ENCODE peak calls at places on chromosomes 11 and 22, in five cellular contexts. W, M, Q, H and L are unnamed samples.

GRCh38 chr11:95444309-95445202 is 213.6 kb upstream of the SESN3 start:
- DNase-seq in W (no peak), M (no peak), Q (no peak), H (peak; percentile 25), L (no peak)

GRCh38 chr11:131924446-131925240 is 554.2 kb downstream of the NTM start:
- DNase-seq in W (no peak), M (no peak), Q (no peak), H (no peak), L (no peak)

GRCh38 chr11:75344761-75345454 is 6.6 kb downstream of the ARRB1 start:
- DNase-seq in W (no peak), M (no peak), Q (no peak), H (no peak), L (no peak)

GRCh38 chr11:59053387-59053786 is 32.7 kb upstream of the GLYATL1B start:
- DNase-seq in W (no peak), M (no peak), Q (peak; percentile 70), H (no peak), L (peak; percentile 19)

GRCh38 chr11:58006940-58007339 is 16.7 kb upstream of the OR9Q1 start:
- DNase-seq in W (no peak), M (peak; percentile 21), Q (no peak), H (no peak), L (no peak)

GRCh38 chr22:49536571-49537131 is 291.0 kb downstream of the BRD1 start:
- DNase-seq in W (peak; percentile 44), M (no peak), Q (peak; percentile 17), H (no peak), L (no peak)

GRCh38 chr22:40107756-40108437 is 69.8 kb upstream of the TNRC6B start:
- DNase-seq in W (no peak), M (peak; percentile 40), Q (no peak), H (no peak), L (peak; percentile 16)

GRCh38 chr11:1458340-1459218 is 28.0 kb downstream of the MOB2 start:
- DNase-seq in W (no peak), M (no peak), Q (peak; percentile 45), H (no peak), L (no peak)

GRCh38 chr11:2933376-2934056 is 4.3 kb upstream of the PHLDA2 start:
- DNase-seq in W (peak; percentile 92), M (no peak), Q (no peak), H (no peak), L (peak; percentile 72)

GRCh38 chr11:122248130-122248529 is 132.1 kb upstream of the BLID start:
- DNase-seq in W (no peak), M (no peak), Q (no peak), H (no peak), L (no peak)

GRCh38 chr11:119206512-119207299 is 567 bp downstream of the CBL start:
- DNase-seq in W (peak; percentile 91), M (no peak), Q (peak; percentile 60), H (no peak), L (no peak)

GRCh38 chr11:19756675-19757475 is 44.2 kb downstream of the NAV2 start:
- DNase-seq in W (no peak), M (peak; percentile 37), Q (no peak), H (no peak), L (no peak)

GRCh38 chr22:43262990-43263644 is 76.2 kb upstream of the TTLL12 start:
- DNase-seq in W (no peak), M (no peak), Q (peak; percentile 22), H (no peak), L (no peak)

GRCh38 chr22:37050913-37051628 is 471 bp upstream of the KCTD17 start:
- DNase-seq in W (no peak), M (no peak), Q (no peak), H (no peak), L (no peak)

GRCh38 chr11:109789911-109790310 is 303.3 kb upstream of the ZC3H12C start:
- DNase-seq in W (no peak), M (peak; percentile 76), Q (no peak), H (no peak), L (no peak)

GRCh38 chr22:11253000-11253511 is 4274.9 kb upstream of the OR11H1 start:
- DNase-seq in W (peak; percentile 90), M (no peak), Q (no peak), H (no peak), L (no peak)

GRCh38 chr22:41831383-41831782 is 1.5 kb upstream of the SREBF2 start:
- DNase-seq in W (peak; percentile 25), M (no peak), Q (no peak), H (no peak), L (no peak)

GRCh38 chr22:44572414-44573207 is 74.6 kb upstream of the RTL6 start:
- DNase-seq in W (no peak), M (no peak), Q (no peak), H (no peak), L (no peak)

GRCh38 chr11:68748061-68748460 is 3.3 kb downstream of the TESMIN start:
- DNase-seq in W (no peak), M (no peak), Q (no peak), H (no peak), L (no peak)

GRCh38 chr22:44613196-44613595 is 88.8 kb upstream of the PRR5 start:
- DNase-seq in W (no peak), M (no peak), Q (no peak), H (no peak), L (no peak)

GRCh38 chr11:5931061-5931460 is 11.0 kb upstream of the OR56A3 start:
- DNase-seq in W (peak; percentile 64), M (no peak), Q (no peak), H (no peak), L (no peak)

GRCh38 chr11:10925149-10925926 is 67.5 kb upstream of the ZBED5 start:
- DNase-seq in W (no peak), M (no peak), Q (no peak), H (peak; percentile 98), L (no peak)

GRCh38 chr11:76688146-76688545 is 17.6 kb upstream of the LRRC32 start:
- DNase-seq in W (no peak), M (no peak), Q (no peak), H (no peak), L (no peak)

GRCh38 chr11:69513196-69513595 is 31.7 kb downstream of the LINC01488 start:
- DNase-seq in W (no peak), M (no peak), Q (no peak), H (no peak), L (no peak)

GRCh38 chr11:9651481-9651880 is 12.4 kb upstream of the SWAP70 start:
- DNase-seq in W (no peak), M (no peak), Q (no peak), H (no peak), L (no peak)